ENCODE peak calls at places on chromosomes 12 and 14, in seven cellular contexts. One of them, this sample, is unnamed.

GRCh38 chr14:82447586-82447985 is 913.9 kb upstream of the SEL1L start:
- DNase-seq in upper lobe of right lung: no peak
- DNase-seq in CD4-positive, CD25-positive, alpha-beta regulatory T cell: no peak
- DNase-seq in mesenchymal stem cell: no peak
- DNase-seq in effector memory CD4-positive, alpha-beta T cell: no peak
- DNase-seq in hepatocyte: no peak
- DNase-seq in small intestine: no peak
- DNase-seq in this sample: no peak

GRCh38 chr14:103862393-103862782 is 15.0 kb upstream of the PPP1R13B start:
- DNase-seq in upper lobe of right lung: no peak
- DNase-seq in CD4-positive, CD25-positive, alpha-beta regulatory T cell: no peak
- DNase-seq in mesenchymal stem cell: no peak
- DNase-seq in effector memory CD4-positive, alpha-beta T cell: no peak
- DNase-seq in hepatocyte: no peak
- DNase-seq in small intestine: peak; percentile 98
- DNase-seq in this sample: no peak

GRCh38 chr14:49586673-49587460 is 687 bp upstream of the RPS29 start:
- DNase-seq in upper lobe of right lung: no peak
- DNase-seq in CD4-positive, CD25-positive, alpha-beta regulatory T cell: peak; percentile 83
- DNase-seq in mesenchymal stem cell: peak; percentile 90
- DNase-seq in effector memory CD4-positive, alpha-beta T cell: peak; percentile 27
- DNase-seq in hepatocyte: peak; percentile 66
- DNase-seq in small intestine: peak; percentile 77
- DNase-seq in this sample: peak; percentile 60

GRCh38 chr14:98953544-98954346 is 318.3 kb downstream of the BCL11B start:
- DNase-seq in upper lobe of right lung: no peak
- DNase-seq in CD4-positive, CD25-positive, alpha-beta regulatory T cell: no peak
- DNase-seq in mesenchymal stem cell: no peak
- DNase-seq in effector memory CD4-positive, alpha-beta T cell: no peak
- DNase-seq in hepatocyte: peak; percentile 61
- DNase-seq in small intestine: no peak
- DNase-seq in this sample: no peak

GRCh38 chr14:31303654-31304053 is 96.1 kb upstream of the HECTD1 start:
- DNase-seq in upper lobe of right lung: no peak
- DNase-seq in CD4-positive, CD25-positive, alpha-beta regulatory T cell: no peak
- DNase-seq in mesenchymal stem cell: no peak
- DNase-seq in effector memory CD4-positive, alpha-beta T cell: no peak
- DNase-seq in hepatocyte: no peak
- DNase-seq in small intestine: no peak
- DNase-seq in this sample: no peak

GRCh38 chr12:12999276-12999958 is 648 bp downstream of the HEBP1 start:
- DNase-seq in upper lobe of right lung: no peak
- DNase-seq in CD4-positive, CD25-positive, alpha-beta regulatory T cell: no peak
- DNase-seq in mesenchymal stem cell: no peak
- DNase-seq in effector memory CD4-positive, alpha-beta T cell: no peak
- DNase-seq in hepatocyte: peak; percentile 55
- DNase-seq in small intestine: peak; percentile 85
- DNase-seq in this sample: no peak

GRCh38 chr14:77653473-77653872 is 37.0 kb upstream of the SPTLC2 start:
- DNase-seq in upper lobe of right lung: no peak
- DNase-seq in CD4-positive, CD25-positive, alpha-beta regulatory T cell: no peak
- DNase-seq in mesenchymal stem cell: no peak
- DNase-seq in effector memory CD4-positive, alpha-beta T cell: no peak
- DNase-seq in hepatocyte: no peak
- DNase-seq in small intestine: no peak
- DNase-seq in this sample: no peak

GRCh38 chr12:5043589-5044419 is at the start of gene KCNA5:
- DNase-seq in upper lobe of right lung: no peak
- DNase-seq in CD4-positive, CD25-positive, alpha-beta regulatory T cell: no peak
- DNase-seq in mesenchymal stem cell: no peak
- DNase-seq in effector memory CD4-positive, alpha-beta T cell: no peak
- DNase-seq in hepatocyte: peak; percentile 61
- DNase-seq in small intestine: no peak
- DNase-seq in this sample: no peak

GRCh38 chr14:91286530-91286937 is 42.0 kb upstream of the GPR68 start:
- DNase-seq in upper lobe of right lung: peak; percentile 80
- DNase-seq in CD4-positive, CD25-positive, alpha-beta regulatory T cell: peak; percentile 73
- DNase-seq in mesenchymal stem cell: peak; percentile 76
- DNase-seq in effector memory CD4-positive, alpha-beta T cell: peak; percentile 74
- DNase-seq in hepatocyte: peak; percentile 73
- DNase-seq in small intestine: peak; percentile 79
- DNase-seq in this sample: peak; percentile 42

GRCh38 chr12:114444422-114445279 is 38.7 kb upstream of the TBX5 start:
- DNase-seq in upper lobe of right lung: no peak
- DNase-seq in CD4-positive, CD25-positive, alpha-beta regulatory T cell: no peak
- DNase-seq in mesenchymal stem cell: peak; percentile 4
- DNase-seq in effector memory CD4-positive, alpha-beta T cell: no peak
- DNase-seq in hepatocyte: peak; percentile 17
- DNase-seq in small intestine: no peak
- DNase-seq in this sample: no peak

GRCh38 chr14:68084256-68084655 is 264.7 kb downstream of the RAD51B start:
- DNase-seq in upper lobe of right lung: no peak
- DNase-seq in CD4-positive, CD25-positive, alpha-beta regulatory T cell: no peak
- DNase-seq in mesenchymal stem cell: peak; percentile 58
- DNase-seq in effector memory CD4-positive, alpha-beta T cell: no peak
- DNase-seq in hepatocyte: no peak
- DNase-seq in small intestine: no peak
- DNase-seq in this sample: no peak

GRCh38 chr12:16347391-16348298 is at the start of gene MGST1:
- DNase-seq in upper lobe of right lung: peak; percentile 94
- DNase-seq in CD4-positive, CD25-positive, alpha-beta regulatory T cell: no peak
- DNase-seq in mesenchymal stem cell: peak; percentile 64
- DNase-seq in effector memory CD4-positive, alpha-beta T cell: no peak
- DNase-seq in hepatocyte: peak; percentile 80
- DNase-seq in small intestine: peak; percentile 72
- DNase-seq in this sample: no peak

GRCh38 chr12:8870591-8870990 is 43.7 kb upstream of the PHC1 start:
- DNase-seq in upper lobe of right lung: no peak
- DNase-seq in CD4-positive, CD25-positive, alpha-beta regulatory T cell: no peak
- DNase-seq in mesenchymal stem cell: no peak
- DNase-seq in effector memory CD4-positive, alpha-beta T cell: no peak
- DNase-seq in hepatocyte: no peak
- DNase-seq in small intestine: no peak
- DNase-seq in this sample: no peak

GRCh38 chr12:19757317-19757877 is 318.1 kb downstream of the AEBP2 start:
- DNase-seq in upper lobe of right lung: no peak
- DNase-seq in CD4-positive, CD25-positive, alpha-beta regulatory T cell: no peak
- DNase-seq in mesenchymal stem cell: peak; percentile 63
- DNase-seq in effector memory CD4-positive, alpha-beta T cell: no peak
- DNase-seq in hepatocyte: peak; percentile 52
- DNase-seq in small intestine: peak; percentile 37
- DNase-seq in this sample: no peak

GRCh38 chr12:27843714-27844245 is 63.7 kb upstream of the MANSC4 start:
- DNase-seq in upper lobe of right lung: no peak
- DNase-seq in CD4-positive, CD25-positive, alpha-beta regulatory T cell: no peak
- DNase-seq in mesenchymal stem cell: peak; percentile 48
- DNase-seq in effector memory CD4-positive, alpha-beta T cell: no peak
- DNase-seq in hepatocyte: peak; percentile 33
- DNase-seq in small intestine: no peak
- DNase-seq in this sample: peak; percentile 63

GRCh38 chr14:75579882-75580281 is 1.5 kb downstream of the FLVCR2 start:
- DNase-seq in upper lobe of right lung: no peak
- DNase-seq in CD4-positive, CD25-positive, alpha-beta regulatory T cell: no peak
- DNase-seq in mesenchymal stem cell: no peak
- DNase-seq in effector memory CD4-positive, alpha-beta T cell: no peak
- DNase-seq in hepatocyte: no peak
- DNase-seq in small intestine: no peak
- DNase-seq in this sample: no peak

GRCh38 chr12:26121323-26121740 is 3.5 kb downstream of the BHLHE41 start:
- DNase-seq in upper lobe of right lung: no peak
- DNase-seq in CD4-positive, CD25-positive, alpha-beta regulatory T cell: no peak
- DNase-seq in mesenchymal stem cell: no peak
- DNase-seq in effector memory CD4-positive, alpha-beta T cell: no peak
- DNase-seq in hepatocyte: no peak
- DNase-seq in small intestine: no peak
- DNase-seq in this sample: no peak

GRCh38 chr14:50452979-50453705 is 56.5 kb upstream of the CDKL1 start:
- DNase-seq in upper lobe of right lung: no peak
- DNase-seq in CD4-positive, CD25-positive, alpha-beta regulatory T cell: no peak
- DNase-seq in mesenchymal stem cell: peak; percentile 56
- DNase-seq in effector memory CD4-positive, alpha-beta T cell: no peak
- DNase-seq in hepatocyte: peak; percentile 8
- DNase-seq in small intestine: no peak
- DNase-seq in this sample: no peak

GRCh38 chr12:121391619-121392324 is 8.1 kb upstream of the RNF34 start:
- DNase-seq in upper lobe of right lung: no peak
- DNase-seq in CD4-positive, CD25-positive, alpha-beta regulatory T cell: peak; percentile 8
- DNase-seq in mesenchymal stem cell: peak; percentile 72
- DNase-seq in effector memory CD4-positive, alpha-beta T cell: no peak
- DNase-seq in hepatocyte: peak; percentile 25
- DNase-seq in small intestine: peak; percentile 72
- DNase-seq in this sample: no peak

GRCh38 chr12:16389594-16389993 is 42.1 kb downstream of the MGST1 start:
- DNase-seq in upper lobe of right lung: no peak
- DNase-seq in CD4-positive, CD25-positive, alpha-beta regulatory T cell: no peak
- DNase-seq in mesenchymal stem cell: peak; percentile 85
- DNase-seq in effector memory CD4-positive, alpha-beta T cell: no peak
- DNase-seq in hepatocyte: peak; percentile 5
- DNase-seq in small intestine: no peak
- DNase-seq in this sample: no peak

GRCh38 chr14:71492346-71492745 is 439.9 kb upstream of the RGS6 start:
- DNase-seq in upper lobe of right lung: no peak
- DNase-seq in CD4-positive, CD25-positive, alpha-beta regulatory T cell: no peak
- DNase-seq in mesenchymal stem cell: peak; percentile 62
- DNase-seq in effector memory CD4-positive, alpha-beta T cell: no peak
- DNase-seq in hepatocyte: no peak
- DNase-seq in small intestine: no peak
- DNase-seq in this sample: no peak

GRCh38 chr14:75050852-75051555 is at the start of gene MLH3:
- DNase-seq in upper lobe of right lung: peak; percentile 93
- DNase-seq in CD4-positive, CD25-positive, alpha-beta regulatory T cell: peak; percentile 79
- DNase-seq in mesenchymal stem cell: peak; percentile 76
- DNase-seq in effector memory CD4-positive, alpha-beta T cell: peak; percentile 74
- DNase-seq in hepatocyte: peak; percentile 93
- DNase-seq in small intestine: peak; percentile 93
- DNase-seq in this sample: peak; percentile 76

DNA sequence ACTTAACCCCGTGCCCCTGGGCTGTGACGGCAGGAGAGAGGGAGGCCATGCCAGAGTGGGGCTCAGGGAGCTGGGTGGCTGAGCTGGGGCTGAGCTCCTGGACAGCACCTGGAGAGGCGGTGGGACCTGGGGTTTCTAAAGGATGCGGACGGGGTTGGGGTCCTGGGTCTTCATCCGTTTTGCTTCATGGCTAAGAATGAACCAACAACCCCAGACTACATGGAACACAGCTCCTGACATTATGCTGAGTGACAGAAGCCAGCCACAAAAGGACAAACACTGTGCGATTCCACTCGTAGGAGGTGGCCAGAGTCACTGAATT is 60.6 kb downstream of the NCOR2 start:
- DNase-seq in upper lobe of right lung: no peak
- DNase-seq in CD4-positive, CD25-positive, alpha-beta regulatory T cell: no peak
- DNase-seq in mesenchymal stem cell: no peak
- DNase-seq in effector memory CD4-positive, alpha-beta T cell: no peak
- DNase-seq in hepatocyte: no peak
- DNase-seq in small intestine: no peak
- DNase-seq in this sample: no peak
- H3K4me1 ChIP-seq in upper lobe of right lung: peaks cover 52% of the 10 kb centered on the region
- H3K4me1 ChIP-seq in CD4-positive, CD25-positive, alpha-beta regulatory T cell: no peaks in the 10 kb centered on the region
- H3K4me1 ChIP-seq in mesenchymal stem cell: peaks cover 88% of the 10 kb centered on the region
- H3K4me1 ChIP-seq in effector memory CD4-positive, alpha-beta T cell: no peaks in the 10 kb centered on the region
- H3K4me1 ChIP-seq in hepatocyte: peaks cover 70% of the 10 kb centered on the region
- H3K4me1 ChIP-seq in small intestine: no peaks in the 10 kb centered on the region
- H3K4me1 ChIP-seq in this sample: peaks cover 26% of the 10 kb centered on the region

DNA sequence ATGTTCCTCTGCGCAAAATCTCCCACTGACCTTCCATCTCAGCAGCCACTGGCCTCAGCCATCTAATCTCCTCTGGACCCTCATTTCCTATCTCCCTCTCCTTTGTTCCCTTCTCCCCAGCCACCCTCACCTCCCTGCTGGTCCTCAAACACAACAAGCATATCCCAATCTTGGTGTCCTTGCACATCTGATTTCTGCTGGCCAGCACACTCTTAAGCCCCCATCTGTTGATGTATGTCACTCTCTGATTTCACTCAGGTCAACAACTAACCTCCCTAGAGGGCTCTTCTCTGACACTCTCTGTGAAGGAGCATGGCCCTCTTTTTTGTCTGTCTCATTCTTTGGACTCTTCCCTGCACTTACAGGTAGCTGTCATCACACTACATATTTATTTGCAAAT is 25.6 kb downstream of the PPM1H start:
- DNase-seq in upper lobe of right lung: no peak
- DNase-seq in CD4-positive, CD25-positive, alpha-beta regulatory T cell: no peak
- DNase-seq in mesenchymal stem cell: no peak
- DNase-seq in effector memory CD4-positive, alpha-beta T cell: no peak
- DNase-seq in hepatocyte: no peak
- DNase-seq in small intestine: no peak
- DNase-seq in this sample: no peak
- H3K4me1 ChIP-seq in upper lobe of right lung: no peaks in the 10 kb centered on the region
- H3K4me1 ChIP-seq in CD4-positive, CD25-positive, alpha-beta regulatory T cell: no peaks in the 10 kb centered on the region
- H3K4me1 ChIP-seq in mesenchymal stem cell: peaks cover 1% of the 10 kb centered on the region
- H3K4me1 ChIP-seq in effector memory CD4-positive, alpha-beta T cell: no peaks in the 10 kb centered on the region
- H3K4me1 ChIP-seq in hepatocyte: no peaks in the 10 kb centered on the region
- H3K4me1 ChIP-seq in small intestine: no peaks in the 10 kb centered on the region
- H3K4me1 ChIP-seq in this sample: no peaks in the 10 kb centered on the region

DNA sequence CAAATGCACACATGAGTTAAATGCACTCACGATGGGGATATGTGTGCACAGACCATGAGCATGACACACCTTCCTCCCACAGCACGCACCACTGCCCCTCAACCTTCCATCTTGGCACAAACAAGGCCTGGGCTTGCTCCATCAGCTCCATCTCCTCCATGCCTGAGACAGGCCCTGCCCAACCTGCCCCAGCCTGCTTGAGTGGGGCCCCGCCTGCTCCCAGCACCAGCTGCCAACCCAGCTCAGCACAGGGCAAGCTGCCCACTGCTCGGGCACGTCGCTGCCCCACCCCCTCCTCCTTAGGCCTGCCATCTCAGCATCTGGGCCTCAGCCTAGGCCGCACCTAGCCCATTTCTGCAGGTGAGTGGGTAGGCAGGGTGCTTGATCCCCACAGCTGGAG is 27.6 kb upstream of the KRT78 start:
- DNase-seq in upper lobe of right lung: peak; percentile 90
- DNase-seq in CD4-positive, CD25-positive, alpha-beta regulatory T cell: no peak
- DNase-seq in mesenchymal stem cell: no peak
- DNase-seq in effector memory CD4-positive, alpha-beta T cell: no peak
- DNase-seq in hepatocyte: no peak
- DNase-seq in small intestine: peak; percentile 78
- DNase-seq in this sample: no peak
- H3K4me1 ChIP-seq in upper lobe of right lung: peaks cover 22% of the 10 kb centered on the region
- H3K4me1 ChIP-seq in CD4-positive, CD25-positive, alpha-beta regulatory T cell: peaks cover 9% of the 10 kb centered on the region
- H3K4me1 ChIP-seq in mesenchymal stem cell: peaks cover 33% of the 10 kb centered on the region
- H3K4me1 ChIP-seq in effector memory CD4-positive, alpha-beta T cell: peaks cover 4% of the 10 kb centered on the region
- H3K4me1 ChIP-seq in hepatocyte: peaks cover 47% of the 10 kb centered on the region
- H3K4me1 ChIP-seq in small intestine: peaks cover 6% of the 10 kb centered on the region
- H3K4me1 ChIP-seq in this sample: peaks cover 53% of the 10 kb centered on the region

GRCh38 chr12:76786986-76787385 is 23.1 kb downstream of the ZDHHC17 start:
- DNase-seq in upper lobe of right lung: no peak
- DNase-seq in CD4-positive, CD25-positive, alpha-beta regulatory T cell: no peak
- DNase-seq in mesenchymal stem cell: no peak
- DNase-seq in effector memory CD4-positive, alpha-beta T cell: no peak
- DNase-seq in hepatocyte: no peak
- DNase-seq in small intestine: no peak
- DNase-seq in this sample: no peak
- H3K4me1 ChIP-seq in upper lobe of right lung: peaks cover 12% of the 10 kb centered on the region
- H3K4me1 ChIP-seq in CD4-positive, CD25-positive, alpha-beta regulatory T cell: no peaks in the 10 kb centered on the region
- H3K4me1 ChIP-seq in mesenchymal stem cell: no peaks in the 10 kb centered on the region
- H3K4me1 ChIP-seq in effector memory CD4-positive, alpha-beta T cell: no peaks in the 10 kb centered on the region
- H3K4me1 ChIP-seq in hepatocyte: peaks cover 9% of the 10 kb centered on the region
- H3K4me1 ChIP-seq in small intestine: no peaks in the 10 kb centered on the region
- H3K4me1 ChIP-seq in this sample: no peaks in the 10 kb centered on the region

This sample was measured in SJSA1.